ENCODE peak calls at places on chromosomes 4 and X, in seven cellular contexts. P, K, S, T, N, E and Y are unnamed samples.

GRCh38 chrX:67545772-67546495 is 2.1 kb downstream of the AR start:
- DNase-seq in P (no peak), K (peak; percentile 80), S (no peak), T (no peak), N (peak; percentile 11), E (no peak), Y (no peak)

GRCh38 chr4:183747931-183748664 is 89.0 kb downstream of the TRAPPC11 start:
- DNase-seq in P (no peak), K (no peak), S (no peak), T (no peak), N (no peak), E (peak; percentile 66), Y (no peak)

GRCh38 chr4:17846256-17846655 is 35.5 kb downstream of the NCAPG start:
- DNase-seq in P (no peak), K (no peak), S (no peak), T (no peak), N (no peak), E (no peak), Y (no peak)

GRCh38 chrX:9149831-9150230 is 115.9 kb upstream of the FAM9B start:
- DNase-seq in P (no peak), K (no peak), S (no peak), T (no peak), N (no peak), E (peak; percentile 49), Y (no peak)

GRCh38 chrX:64975491-64975890 is 759 bp downstream of the ZC4H2 start:
- DNase-seq in P (no peak), K (peak; percentile 81), S (peak; percentile 5), T (no peak), N (peak; percentile 27), E (no peak), Y (no peak)

GRCh38 chr4:105154576-105154975 is 7.9 kb downstream of the TET2 start:
- DNase-seq in P (no peak), K (no peak), S (no peak), T (no peak), N (no peak), E (no peak), Y (no peak)

GRCh38 chrX:103774070-103774642 is 2.5 kb upstream of the PLP1 start:
- DNase-seq in P (peak; percentile 20), K (peak; percentile 87), S (no peak), T (no peak), N (peak; percentile 54), E (peak; percentile 28), Y (peak; percentile 37)

GRCh38 chr4:24032371-24032989 is 142.6 kb upstream of the PPARGC1A start:
- DNase-seq in P (peak; percentile 2), K (no peak), S (no peak), T (no peak), N (no peak), E (no peak), Y (no peak)

GRCh38 chr4:131207589-131207988 is 1941.5 kb upstream of the PCDH10 start:
- DNase-seq in P (no peak), K (no peak), S (no peak), T (no peak), N (no peak), E (no peak), Y (no peak)

GRCh38 chr4:181674315-181674714 is 568.9 kb upstream of the TENM3 start:
- DNase-seq in P (no peak), K (no peak), S (no peak), T (no peak), N (no peak), E (no peak), Y (no peak)

GRCh38 chr4:11165052-11165451 is 263.6 kb downstream of the HS3ST1 start:
- DNase-seq in P (no peak), K (no peak), S (no peak), T (no peak), N (no peak), E (no peak), Y (no peak)

GRCh38 chr4:83258463-83258862 is 26.1 kb downstream of the COQ2 start:
- DNase-seq in P (no peak), K (no peak), S (no peak), T (no peak), N (no peak), E (no peak), Y (no peak)

GRCh38 chr4:99447513-99447912 is 12.4 kb upstream of the ADH7 start:
- DNase-seq in P (no peak), K (no peak), S (no peak), T (no peak), N (no peak), E (no peak), Y (no peak)

GRCh38 chrX:69028006-69028760 is 137.1 kb downstream of the PJA1 start:
- DNase-seq in P (no peak), K (no peak), S (no peak), T (no peak), N (no peak), E (no peak), Y (no peak)

GRCh38 chr4:893276-893994 is 38.7 kb downstream of the GAK start:
- DNase-seq in P (no peak), K (no peak), S (no peak), T (no peak), N (no peak), E (no peak), Y (no peak)

GRCh38 chrX:154516655-154517100 is 646 bp upstream of the FAM3A start:
- DNase-seq in P (no peak), K (no peak), S (no peak), T (no peak), N (no peak), E (no peak), Y (no peak)

GRCh38 chr4:161650812-161651211 is 513.0 kb downstream of the FSTL5 start:
- DNase-seq in P (no peak), K (no peak), S (no peak), T (no peak), N (no peak), E (no peak), Y (no peak)

GRCh38 chr4:15551740-15552446 is 82.2 kb downstream of the CC2D2A start:
- DNase-seq in P (no peak), K (no peak), S (no peak), T (peak; percentile 47), N (no peak), E (no peak), Y (no peak)

GRCh38 chr4:153471691-153472080 is 5.5 kb downstream of the TMEM131L start:
- DNase-seq in P (no peak), K (no peak), S (peak; percentile 70), T (no peak), N (no peak), E (no peak), Y (no peak)

GRCh38 chr4:160026720-160027119 is 923.8 kb downstream of the RAPGEF2 start:
- DNase-seq in P (no peak), K (no peak), S (no peak), T (no peak), N (no peak), E (peak; percentile 29), Y (no peak)